ENCODE peak calls at places on chromosomes 5 and 9, in ten cellular contexts. One of them, this sample, is unnamed.

GRCh38 chr5:138935466-138935865 is 60.3 kb upstream of the LRRTM2 start:
- DNase-seq in AG04449: no peak
- DNase-seq in lower leg skin: peak; percentile 82
- DNase-seq in choroid plexus epithelial cell: no peak
- DNase-seq in foreskin fibroblast: no peak
- DNase-seq in kidney epithelial cell: no peak
- DNase-seq in body of pancreas: no peak
- DNase-seq in RWPE1: no peak
- DNase-seq in astrocyte: no peak
- DNase-seq in B cell: no peak
- DNase-seq in this sample: no peak

GRCh38 chr5:101838329-101838964 is 457.6 kb downstream of the SLCO4C1 start:
- DNase-seq in kidney epithelial cell: no peak
- DNase-seq in RWPE1: no peak
- DNase-seq in lower leg skin: no peak
- DNase-seq in foreskin fibroblast: peak; percentile 7
- DNase-seq in choroid plexus epithelial cell: peak; percentile 24
- DNase-seq in AG04449: no peak
- DNase-seq in body of pancreas: no peak
- DNase-seq in B cell: no peak
- DNase-seq in astrocyte: peak; percentile 56
- DNase-seq in this sample: no peak

GRCh38 chr9:72137697-72138365 is 11.4 kb upstream of the GDA start:
- DNase-seq in kidney epithelial cell: no peak
- DNase-seq in B cell: no peak
- DNase-seq in foreskin fibroblast: no peak
- DNase-seq in choroid plexus epithelial cell: no peak
- DNase-seq in lower leg skin: no peak
- DNase-seq in astrocyte: no peak
- DNase-seq in body of pancreas: no peak
- DNase-seq in AG04449: no peak
- DNase-seq in RWPE1: no peak
- DNase-seq in this sample: no peak

GRCh38 chr5:146188358-146188757 is 5.9 kb upstream of the LARS1 start:
- DNase-seq in choroid plexus epithelial cell: no peak
- DNase-seq in lower leg skin: no peak
- DNase-seq in kidney epithelial cell: peak; percentile 53
- DNase-seq in astrocyte: peak; percentile 66
- DNase-seq in B cell: no peak
- DNase-seq in AG04449: no peak
- DNase-seq in body of pancreas: no peak
- DNase-seq in foreskin fibroblast: peak; percentile 81
- DNase-seq in RWPE1: peak; percentile 73
- DNase-seq in this sample: peak; percentile 77

GRCh38 chr5:138179277-138179857 is 455 bp downstream of the KIF20A start:
- DNase-seq in choroid plexus epithelial cell: no peak
- DNase-seq in AG04449: no peak
- DNase-seq in RWPE1: peak; percentile 37
- DNase-seq in B cell: no peak
- DNase-seq in kidney epithelial cell: no peak
- DNase-seq in astrocyte: no peak
- DNase-seq in foreskin fibroblast: peak; percentile 39
- DNase-seq in lower leg skin: no peak
- DNase-seq in body of pancreas: no peak
- DNase-seq in this sample: no peak

GRCh38 chr5:66378407-66378806 is 217.8 kb upstream of the MAST4 start:
- DNase-seq in B cell: no peak
- DNase-seq in kidney epithelial cell: no peak
- DNase-seq in RWPE1: no peak
- DNase-seq in lower leg skin: no peak
- DNase-seq in foreskin fibroblast: no peak
- DNase-seq in body of pancreas: no peak
- DNase-seq in astrocyte: no peak
- DNase-seq in choroid plexus epithelial cell: no peak
- DNase-seq in AG04449: no peak
- DNase-seq in this sample: no peak

GRCh38 chr9:103364753-103365152 is 369.6 kb downstream of the CYLC2 start:
- DNase-seq in kidney epithelial cell: peak; percentile 94
- DNase-seq in AG04449: no peak
- DNase-seq in B cell: no peak
- DNase-seq in RWPE1: peak; percentile 87
- DNase-seq in lower leg skin: no peak
- DNase-seq in choroid plexus epithelial cell: peak; percentile 75
- DNase-seq in foreskin fibroblast: no peak
- DNase-seq in astrocyte: peak; percentile 87
- DNase-seq in body of pancreas: no peak
- DNase-seq in this sample: peak; percentile 25

GRCh38 chr5:163281512-163281911 is 155.9 kb upstream of the CCNG1 start:
- DNase-seq in kidney epithelial cell: no peak
- DNase-seq in lower leg skin: no peak
- DNase-seq in B cell: no peak
- DNase-seq in astrocyte: no peak
- DNase-seq in RWPE1: no peak
- DNase-seq in AG04449: no peak
- DNase-seq in choroid plexus epithelial cell: no peak
- DNase-seq in foreskin fibroblast: no peak
- DNase-seq in body of pancreas: no peak
- DNase-seq in this sample: no peak

GRCh38 chr5:135071311-135071710 is 37.3 kb upstream of the PITX1 start:
- DNase-seq in AG04449: no peak
- DNase-seq in B cell: no peak
- DNase-seq in choroid plexus epithelial cell: no peak
- DNase-seq in body of pancreas: no peak
- DNase-seq in RWPE1: no peak
- DNase-seq in foreskin fibroblast: no peak
- DNase-seq in kidney epithelial cell: no peak
- DNase-seq in astrocyte: no peak
- DNase-seq in lower leg skin: no peak
- DNase-seq in this sample: no peak

GRCh38 chr5:151742870-151743294 is 15.5 kb downstream of the ATOX1 start:
- DNase-seq in B cell: no peak
- DNase-seq in body of pancreas: peak; percentile 17
- DNase-seq in foreskin fibroblast: peak; percentile 86
- DNase-seq in astrocyte: peak; percentile 51
- DNase-seq in lower leg skin: no peak
- DNase-seq in AG04449: no peak
- DNase-seq in choroid plexus epithelial cell: peak; percentile 79
- DNase-seq in RWPE1: peak; percentile 79
- DNase-seq in kidney epithelial cell: no peak
- DNase-seq in this sample: peak; percentile 71

GRCh38 chr9:133702798-133703570 is 35.2 kb downstream of the SARDH start:
- DNase-seq in body of pancreas: peak; percentile 7
- DNase-seq in foreskin fibroblast: no peak
- DNase-seq in RWPE1: no peak
- DNase-seq in kidney epithelial cell: no peak
- DNase-seq in astrocyte: no peak
- DNase-seq in AG04449: no peak
- DNase-seq in choroid plexus epithelial cell: no peak
- DNase-seq in B cell: no peak
- DNase-seq in lower leg skin: no peak
- DNase-seq in this sample: no peak

GRCh38 chr9:134170525-134171315 is 6.4 kb upstream of the RNU6ATAC start:
- DNase-seq in lower leg skin: no peak
- DNase-seq in RWPE1: no peak
- DNase-seq in AG04449: no peak
- DNase-seq in kidney epithelial cell: no peak
- DNase-seq in astrocyte: no peak
- DNase-seq in choroid plexus epithelial cell: no peak
- DNase-seq in B cell: no peak
- DNase-seq in foreskin fibroblast: no peak
- DNase-seq in body of pancreas: no peak
- DNase-seq in this sample: no peak

GRCh38 chr9:112387115-112387514 is 7.2 kb downstream of the HSDL2 start:
- DNase-seq in B cell: no peak
- DNase-seq in foreskin fibroblast: no peak
- DNase-seq in lower leg skin: no peak
- DNase-seq in astrocyte: no peak
- DNase-seq in AG04449: no peak
- DNase-seq in choroid plexus epithelial cell: no peak
- DNase-seq in body of pancreas: no peak
- DNase-seq in RWPE1: no peak
- DNase-seq in kidney epithelial cell: no peak
- DNase-seq in this sample: no peak

GRCh38 chr9:94870793-94871558 is 144.5 kb downstream of the AOPEP start:
- DNase-seq in lower leg skin: no peak
- DNase-seq in B cell: no peak
- DNase-seq in body of pancreas: no peak
- DNase-seq in AG04449: no peak
- DNase-seq in astrocyte: peak; percentile 90
- DNase-seq in foreskin fibroblast: peak; percentile 44
- DNase-seq in RWPE1: peak; percentile 88
- DNase-seq in choroid plexus epithelial cell: no peak
- DNase-seq in kidney epithelial cell: no peak
- DNase-seq in this sample: peak; percentile 86

GRCh38 chr5:168472329-168472728 is 13.9 kb upstream of the RARS1 start:
- DNase-seq in RWPE1: peak; percentile 86
- DNase-seq in body of pancreas: no peak
- DNase-seq in AG04449: peak; percentile 91
- DNase-seq in lower leg skin: no peak
- DNase-seq in kidney epithelial cell: peak; percentile 86
- DNase-seq in B cell: no peak
- DNase-seq in astrocyte: peak; percentile 95
- DNase-seq in choroid plexus epithelial cell: peak; percentile 97
- DNase-seq in foreskin fibroblast: peak; percentile 95
- DNase-seq in this sample: peak; percentile 91

GRCh38 chr5:100505984-100506670 is 29.0 kb upstream of the FAM174A start:
- DNase-seq in RWPE1: peak; percentile 77
- DNase-seq in foreskin fibroblast: peak; percentile 79
- DNase-seq in astrocyte: peak; percentile 82
- DNase-seq in lower leg skin: no peak
- DNase-seq in body of pancreas: no peak
- DNase-seq in B cell: no peak
- DNase-seq in choroid plexus epithelial cell: peak; percentile 93
- DNase-seq in AG04449: peak; percentile 28
- DNase-seq in kidney epithelial cell: peak; percentile 41
- DNase-seq in this sample: peak; percentile 41

GRCh38 chr5:159667286-159667685 is 249.0 kb upstream of the ADRA1B start:
- DNase-seq in kidney epithelial cell: peak; percentile 1
- DNase-seq in astrocyte: no peak
- DNase-seq in RWPE1: no peak
- DNase-seq in AG04449: no peak
- DNase-seq in B cell: no peak
- DNase-seq in lower leg skin: no peak
- DNase-seq in body of pancreas: no peak
- DNase-seq in choroid plexus epithelial cell: no peak
- DNase-seq in foreskin fibroblast: no peak
- DNase-seq in this sample: no peak

GRCh38 chr5:59174248-59174844 is 591.5 kb downstream of the RAB3C start:
- DNase-seq in foreskin fibroblast: peak; percentile 84
- DNase-seq in body of pancreas: peak; percentile 22
- DNase-seq in AG04449: peak; percentile 59
- DNase-seq in astrocyte: peak; percentile 48
- DNase-seq in RWPE1: peak; percentile 71
- DNase-seq in B cell: no peak
- DNase-seq in kidney epithelial cell: peak; percentile 63
- DNase-seq in lower leg skin: no peak
- DNase-seq in choroid plexus epithelial cell: peak; percentile 94
- DNase-seq in this sample: peak; percentile 73

GRCh38 chr5:55232194-55232984 is 1.0 kb downstream of the CCNO start:
- DNase-seq in kidney epithelial cell: no peak
- DNase-seq in choroid plexus epithelial cell: no peak
- DNase-seq in astrocyte: no peak
- DNase-seq in B cell: peak; percentile 35
- DNase-seq in AG04449: no peak
- DNase-seq in foreskin fibroblast: peak; percentile 47
- DNase-seq in body of pancreas: peak; percentile 64
- DNase-seq in lower leg skin: no peak
- DNase-seq in RWPE1: peak; percentile 81
- DNase-seq in this sample: no peak

GRCh38 chr9:132383462-132383883 is 23.2 kb downstream of the TTF1 start:
- DNase-seq in choroid plexus epithelial cell: no peak
- DNase-seq in B cell: peak; percentile 57
- DNase-seq in lower leg skin: no peak
- DNase-seq in kidney epithelial cell: no peak
- DNase-seq in astrocyte: no peak
- DNase-seq in AG04449: no peak
- DNase-seq in body of pancreas: no peak
- DNase-seq in RWPE1: no peak
- DNase-seq in foreskin fibroblast: no peak
- DNase-seq in this sample: no peak
- TF ChIP-seq CTCF in choroid plexus epithelial cell: no peak
- TF ChIP-seq CTCF in B cell: no peak
- TF ChIP-seq CTCF in lower leg skin: no peak
- TF ChIP-seq CTCF in kidney epithelial cell: no peak
- TF ChIP-seq CTCF in astrocyte: no peak
- TF ChIP-seq CTCF in AG04449: no peak
- TF ChIP-seq CTCF in body of pancreas: no peak
- TF ChIP-seq CTCF in RWPE1: no peak
- TF ChIP-seq CTCF in foreskin fibroblast: no peak
- TF ChIP-seq CTCF in this sample: no peak

GRCh38 chr5:170809551-170809950 is 26.0 kb downstream of the GABRP start:
- DNase-seq in RWPE1: peak; percentile 82
- DNase-seq in AG04449: no peak
- DNase-seq in astrocyte: peak; percentile 48
- DNase-seq in lower leg skin: no peak
- DNase-seq in choroid plexus epithelial cell: peak; percentile 89
- DNase-seq in B cell: no peak
- DNase-seq in body of pancreas: peak; percentile 35
- DNase-seq in kidney epithelial cell: no peak
- DNase-seq in foreskin fibroblast: peak; percentile 70
- DNase-seq in this sample: peak; percentile 52
- TF ChIP-seq CTCF in RWPE1: peak; percentile 13
- TF ChIP-seq CTCF in AG04449: peak; percentile 54
- TF ChIP-seq CTCF in astrocyte: peak; percentile 31
- TF ChIP-seq CTCF in lower leg skin: no peak
- TF ChIP-seq CTCF in choroid plexus epithelial cell: peak; percentile 86
- TF ChIP-seq CTCF in B cell: no peak
- TF ChIP-seq CTCF in body of pancreas: peak; percentile 72
- TF ChIP-seq CTCF in kidney epithelial cell: peak; percentile 40
- TF ChIP-seq CTCF in foreskin fibroblast: peak; percentile 44
- TF ChIP-seq CTCF in this sample: peak; percentile 69

GRCh38 chr9:21104787-21105186 is 27.0 kb upstream of the IFNB1 start:
- DNase-seq in B cell: no peak
- DNase-seq in AG04449: no peak
- DNase-seq in astrocyte: no peak
- DNase-seq in lower leg skin: no peak
- DNase-seq in kidney epithelial cell: no peak
- DNase-seq in choroid plexus epithelial cell: no peak
- DNase-seq in RWPE1: no peak
- DNase-seq in foreskin fibroblast: no peak
- DNase-seq in body of pancreas: no peak
- DNase-seq in this sample: no peak
- TF ChIP-seq CTCF in B cell: no peak
- TF ChIP-seq CTCF in AG04449: no peak
- TF ChIP-seq CTCF in astrocyte: no peak
- TF ChIP-seq CTCF in lower leg skin: no peak
- TF ChIP-seq CTCF in kidney epithelial cell: no peak
- TF ChIP-seq CTCF in choroid plexus epithelial cell: no peak
- TF ChIP-seq CTCF in RWPE1: no peak
- TF ChIP-seq CTCF in foreskin fibroblast: no peak
- TF ChIP-seq CTCF in body of pancreas: no peak
- TF ChIP-seq CTCF in this sample: no peak

DNA sequence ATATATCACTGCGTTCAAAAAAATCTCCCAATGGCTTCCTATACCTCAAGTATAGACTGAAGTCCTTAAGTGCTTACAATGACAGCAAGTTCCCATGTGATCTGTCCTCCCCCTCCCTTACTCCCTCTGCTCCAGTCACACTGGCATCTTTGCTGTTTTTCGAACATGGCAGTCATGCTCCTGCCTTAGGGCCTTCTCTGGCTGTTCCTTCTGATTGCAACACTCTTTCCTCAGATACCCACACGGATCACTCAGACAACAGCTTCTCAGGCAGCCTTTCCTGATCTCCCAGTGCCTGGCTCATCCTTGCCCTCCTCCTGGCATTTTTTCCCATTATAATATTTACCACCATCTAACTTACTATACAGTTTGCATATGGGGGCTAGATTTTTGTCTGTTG is 232.8 kb downstream of the ARHGEF28 start:
- DNase-seq in kidney epithelial cell: no peak
- DNase-seq in lower leg skin: no peak
- DNase-seq in choroid plexus epithelial cell: no peak
- DNase-seq in AG04449: no peak
- DNase-seq in foreskin fibroblast: peak; percentile 52
- DNase-seq in B cell: no peak
- DNase-seq in astrocyte: no peak
- DNase-seq in RWPE1: no peak
- DNase-seq in body of pancreas: no peak
- DNase-seq in this sample: no peak
- TF ChIP-seq CTCF in kidney epithelial cell: no peak
- TF ChIP-seq CTCF in lower leg skin: no peak
- TF ChIP-seq CTCF in choroid plexus epithelial cell: no peak
- TF ChIP-seq CTCF in AG04449: no peak
- TF ChIP-seq CTCF in foreskin fibroblast: no peak
- TF ChIP-seq CTCF in B cell: no peak
- TF ChIP-seq CTCF in astrocyte: no peak
- TF ChIP-seq CTCF in RWPE1: no peak
- TF ChIP-seq CTCF in body of pancreas: no peak
- TF ChIP-seq CTCF in this sample: no peak